ENCODE peak calls at places on chromosomes 4 and X, in eight cellular contexts. F is brain microvascular endothelial cell; L is lower leg skin; P is astrocyte of the spinal cord; Q is fibroblast of lung; E is HL-60; Z is CD4-positive, alpha-beta T cell; O is left lung. S is an unnamed sample.
A peak's percentile ranks its signal among the peaks of the same experiment; 100 is the strongest.

GRCh38 chrX:51332188-51332942 is at the start of gene NUDT10:
- DNase-seq in Z (no peak), F (peak; percentile 14), E (no peak), P (peak; percentile 53), L (peak; percentile 11), Q (peak; percentile 33), O (peak; percentile 35), S (peak; percentile 43)

GRCh38 chr4:140014284-140014683 is 139.7 kb downstream of the MAML3 start:
- DNase-seq in O (no peak), E (no peak), P (no peak), Z (no peak), Q (peak; percentile 29), F (no peak), L (no peak), S (no peak)

GRCh38 chr4:65069177-65069576 is 601.1 kb downstream of the EPHA5 start:
- DNase-seq in Q (no peak), P (no peak), F (no peak), L (no peak), E (no peak), Z (no peak), O (no peak), S (no peak)

GRCh38 chr4:51859476-51860032 is 16.6 kb downstream of the DCUN1D4 start:
- DNase-seq in O (no peak), Z (no peak), F (no peak), P (no peak), E (no peak), Q (no peak), L (no peak), S (no peak)

GRCh38 chr4:40363382-40363920 is 28.3 kb downstream of the CHRNA9 start:
- DNase-seq in O (peak; percentile 44), E (no peak), Z (no peak), Q (no peak), P (no peak), F (no peak), L (no peak), S (no peak)

GRCh38 chr4:139563515-139563914 is 7.5 kb upstream of the SETD7 start:
- DNase-seq in P (no peak), L (no peak), E (no peak), O (no peak), Q (no peak), F (no peak), Z (no peak), S (no peak)

GRCh38 chr4:26176621-26177121 is 144.1 kb upstream of the RBPJ start:
- DNase-seq in L (no peak), Z (no peak), O (peak; percentile 32), E (no peak), P (peak; percentile 80), Q (peak; percentile 80), F (peak; percentile 21), S (no peak)

GRCh38 chrX:11890843-11891514 is 132.9 kb downstream of the MSL3 start:
- DNase-seq in O (peak; percentile 41), Q (peak; percentile 1), F (no peak), L (peak; percentile 17), E (no peak), P (no peak), Z (no peak), S (peak; percentile 57)

GRCh38 chrX:138691186-138691585 is 20.3 kb downstream of the FGF13 start:
- DNase-seq in P (no peak), Q (no peak), L (no peak), E (no peak), O (no peak), Z (no peak), F (no peak), S (no peak)

GRCh38 chrX:84188320-84188834 is 378 bp upstream of the RPS6KA6 start:
- DNase-seq in L (no peak), E (no peak), O (peak; percentile 46), P (peak; percentile 57), Q (peak; percentile 65), Z (no peak), F (peak; percentile 2), S (peak; percentile 60)

GRCh38 chrX:50877310-50877709 is 33.2 kb upstream of the BMP15 start:
- DNase-seq in O (no peak), L (no peak), P (peak; percentile 1), E (no peak), Z (no peak), F (no peak), Q (no peak), S (no peak)

GRCh38 chr4:70269674-70270073 is 27.3 kb downstream of the CSN3 start:
- DNase-seq in L (no peak), Z (no peak), O (no peak), P (no peak), Q (peak; percentile 58), F (no peak), E (no peak), S (no peak)

GRCh38 chr4:145216532-145216931 is 36.1 kb upstream of the OTUD4 start:
- DNase-seq in O (no peak), Q (peak; percentile 65), P (peak; percentile 41), E (no peak), L (no peak), F (peak; percentile 12), Z (no peak), S (no peak)

GRCh38 chrX:10079155-10079711 is 77.5 kb upstream of the CLCN4 start:
- DNase-seq in Z (no peak), F (no peak), P (no peak), E (no peak), O (peak; percentile 63), Q (peak; percentile 34), L (no peak), S (peak; percentile 69)

GRCh38 chrX:10085223-10085622 is 71.6 kb upstream of the CLCN4 start:
- DNase-seq in L (no peak), Q (no peak), O (no peak), Z (no peak), P (no peak), F (no peak), E (no peak), S (no peak)

GRCh38 chrX:10087391-10087790 is 69.4 kb upstream of the CLCN4 start:
- DNase-seq in Q (no peak), E (no peak), P (no peak), Z (no peak), L (no peak), O (no peak), F (no peak), S (no peak)

GRCh38 chrX:10086683-10087082 is 70.1 kb upstream of the CLCN4 start:
- DNase-seq in L (no peak), Q (no peak), Z (no peak), E (no peak), O (no peak), P (no peak), F (no peak), S (no peak)

DNA sequence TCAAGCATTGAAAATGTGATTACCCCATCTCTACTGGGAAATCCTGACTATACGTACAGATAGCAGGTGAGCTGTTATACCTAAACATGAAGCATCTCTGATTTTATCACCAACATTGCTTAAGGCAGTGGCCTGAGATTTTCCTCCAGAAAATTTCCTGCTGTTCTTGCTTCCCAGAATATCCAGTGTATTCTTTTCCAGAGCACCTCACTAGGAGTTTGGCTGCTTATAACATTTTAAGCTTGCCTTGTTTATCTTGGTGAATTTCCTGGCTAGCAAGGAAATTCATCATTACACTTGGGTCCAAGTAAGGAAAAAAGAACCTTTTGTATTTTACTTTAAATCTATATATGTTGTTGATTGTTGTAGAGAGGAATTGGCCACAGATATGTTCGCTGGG is 73.0 kb upstream of the CLCN4 start:
- DNase-seq in E (no peak), O (no peak), Z (no peak), Q (no peak), L (no peak), P (no peak), F (no peak), S (no peak)
- TF ChIP-seq CTCF in E (no peak), O (no peak), Z (no peak), Q (no peak), L (no peak), P (no peak), F (no peak), S (no peak)

DNA sequence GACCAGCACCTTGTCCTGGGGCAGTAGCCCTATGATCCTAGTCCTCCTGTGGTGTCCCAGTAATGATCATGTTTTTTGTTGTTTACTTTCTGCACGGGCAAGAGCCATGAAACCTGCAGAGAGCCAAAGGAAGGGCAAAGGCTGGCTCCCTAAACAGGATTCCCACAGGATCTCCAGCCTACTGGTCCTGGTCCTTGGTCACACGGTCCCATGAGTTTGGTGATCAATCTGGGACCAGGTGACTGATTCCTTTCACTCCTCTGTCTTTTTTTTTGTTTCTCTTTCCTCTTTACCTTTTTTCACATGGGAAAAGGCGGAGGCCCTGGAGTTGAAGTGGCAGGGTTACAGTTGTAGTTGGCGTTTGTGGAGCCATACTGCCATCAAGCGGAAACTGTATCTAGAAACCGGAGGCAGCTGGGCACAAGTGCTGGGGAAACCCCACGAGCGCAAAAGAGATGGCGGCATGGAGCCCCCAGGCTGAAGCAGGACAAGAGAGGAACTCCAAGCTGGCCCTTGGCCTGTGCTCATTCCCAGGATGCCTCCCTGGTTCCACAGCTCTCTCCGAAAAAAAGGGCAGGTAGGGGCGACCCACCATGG is 34.6 kb downstream of the NBDY start:
- DNase-seq in P (peak; percentile 39), O (peak; percentile 80), Q (no peak), E (no peak), L (no peak), F (peak; percentile 16), Z (no peak), S (no peak)
- TF ChIP-seq CTCF in P (peak; percentile 19), O (no peak), Q (no peak), E (no peak), L (no peak), F (no peak), Z (no peak), S (peak; percentile 10)

DNA sequence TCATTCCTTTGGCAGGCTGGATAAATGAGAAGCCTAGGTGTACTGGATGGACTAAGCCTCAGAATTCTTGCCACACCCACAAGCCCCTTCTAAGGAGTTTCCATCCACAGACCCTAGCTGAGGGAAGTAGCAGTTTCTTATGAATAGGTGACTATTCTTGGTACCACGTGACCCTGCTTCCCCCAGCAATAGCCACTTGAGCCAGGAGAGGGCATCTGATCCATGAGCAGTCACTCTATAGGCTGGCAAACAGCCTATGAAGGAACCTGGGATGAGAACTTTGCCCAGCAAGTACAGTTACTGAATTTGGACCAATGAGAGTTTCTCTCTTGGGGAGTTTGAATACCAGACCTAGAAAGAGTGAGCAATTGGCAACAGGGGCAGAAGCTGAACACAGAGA is 84.0 kb downstream of the RTL9 start:
- DNase-seq in O (no peak), Z (no peak), L (no peak), Q (peak; percentile 10), E (peak; percentile 25), F (peak; percentile 6), P (peak; percentile 28), S (no peak)
- TF ChIP-seq CTCF in O (no peak), Z (no peak), L (no peak), Q (peak; percentile 35), E (no peak), F (peak; percentile 56), P (peak; percentile 32), S (peak; percentile 10)

DNA sequence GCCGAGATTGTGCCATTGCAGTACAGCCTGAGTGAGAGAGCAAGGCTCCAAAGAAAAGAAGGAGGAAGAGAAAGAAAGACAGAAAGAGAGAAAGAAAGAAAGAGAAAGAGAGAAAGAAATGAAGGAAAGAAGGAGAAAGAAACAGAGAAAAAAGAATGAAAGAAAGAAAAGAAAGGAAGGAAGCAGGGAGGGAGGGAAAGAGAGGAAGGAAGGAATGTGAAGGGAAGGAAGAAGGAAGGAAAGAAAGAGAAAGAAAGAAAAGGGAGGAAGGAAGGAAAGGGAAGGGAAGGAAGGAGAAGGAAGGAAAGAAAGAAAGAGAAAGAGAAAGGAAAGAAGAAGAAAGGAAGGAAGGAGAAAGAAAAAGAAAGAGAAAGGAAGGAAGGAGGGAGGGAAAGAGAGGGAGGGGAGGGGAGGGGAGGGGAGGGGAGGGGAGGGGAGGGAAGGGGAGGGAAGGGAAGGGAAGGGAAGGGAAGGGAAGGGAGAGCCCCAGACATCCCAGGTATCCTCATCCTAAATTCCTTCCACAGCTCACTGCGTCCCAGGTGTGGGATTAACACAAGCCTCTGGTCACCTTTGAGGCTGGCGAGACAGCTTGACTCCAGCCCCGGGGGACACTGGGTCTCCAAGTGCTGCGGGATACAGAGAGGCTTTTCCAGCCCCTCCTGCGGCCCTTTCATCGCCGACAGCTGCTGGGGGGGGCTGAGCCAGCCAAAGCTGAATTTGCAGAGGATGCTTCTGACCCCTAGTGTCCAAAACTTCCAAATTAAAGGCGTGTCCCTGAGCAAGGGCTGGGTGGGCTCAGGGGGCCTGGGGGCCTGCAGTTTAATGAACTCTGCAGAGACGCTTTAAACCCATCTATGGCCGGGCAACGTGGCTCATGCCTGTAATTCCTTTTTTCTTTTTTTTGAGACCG is 24.2 kb upstream of the CSF2RA start:
- DNase-seq in Q (no peak), L (no peak), E (no peak), F (no peak), P (no peak), Z (no peak), O (no peak), S (no peak)
- TF ChIP-seq CTCF in Q (no peak), L (no peak), E (no peak), F (no peak), P (no peak), Z (no peak), O (no peak), S (no peak)